ENCODE peak calls at places on chromosomes 1 and 21, in seven cellular contexts. J is spleen, H is HepG2, P is stomach, C is HCT116, E is prostate gland, S is vagina. G is an unnamed sample.

GRCh38 chr1:10555635-10556429 is 81.1 kb downstream of the PEX14 start:
- DNase-seq in C (no peak), E (peak; percentile 30), J (no peak), H (peak; percentile 44), S (no peak), P (no peak), G (no peak)

GRCh38 chr1:216662681-216663080 is 60.5 kb downstream of the ESRRG start:
- DNase-seq in C (no peak), S (no peak), P (no peak), J (no peak), E (no peak), H (no peak), G (no peak)

GRCh38 chr1:155166373-155167165 is 6.5 kb downstream of the KRTCAP2 start:
- DNase-seq in C (no peak), J (peak; percentile 86), H (no peak), E (no peak), S (peak; percentile 77), P (no peak), G (peak; percentile 90)

GRCh38 chr1:109816975-109817535 is 53.3 kb upstream of the EPS8L3 start:
- DNase-seq in S (peak; percentile 87), E (no peak), H (no peak), P (no peak), J (no peak), C (no peak), G (no peak)

GRCh38 chr1:146012703-146013565 is 8.6 kb downstream of the HJV start:
- DNase-seq in H (peak; percentile 63), P (peak; percentile 39), S (no peak), J (no peak), C (peak; percentile 83), E (peak; percentile 61), G (no peak)

GRCh38 chr1:226628624-226629155 is 80.1 kb downstream of the STUM start:
- DNase-seq in S (no peak), E (no peak), C (no peak), H (no peak), P (peak; percentile 39), J (peak; percentile 49), G (no peak)

GRCh38 chr1:22123901-22124404 is 18.9 kb downstream of the WNT4 start:
- DNase-seq in P (no peak), C (no peak), J (peak; percentile 56), E (no peak), H (no peak), S (no peak), G (no peak)

GRCh38 chr1:99963041-99963795 is 6.6 kb upstream of the SLC35A3 start:
- DNase-seq in J (no peak), E (no peak), C (no peak), S (no peak), H (no peak), P (no peak), G (no peak)

GRCh38 chr1:109687641-109688499 is at the start of gene GSTM1:
- DNase-seq in C (no peak), E (no peak), P (peak; percentile 83), H (no peak), S (no peak), J (peak; percentile 93), G (no peak)

GRCh38 chr1:151193304-151193703 is 3.3 kb upstream of the VPS72 start:
- DNase-seq in C (no peak), E (no peak), P (no peak), J (peak; percentile 23), H (no peak), S (no peak), G (no peak)

GRCh38 chr1:18937539-18937938 is 18.9 kb downstream of the IFFO2 start:
- DNase-seq in P (no peak), E (no peak), J (no peak), C (no peak), S (no peak), H (no peak), G (no peak)
- TF ChIP-seq CTCF in P (no peak), E (no peak), J (no peak), C (no peak), S (no peak), H (no peak), G (no peak)

GRCh38 chr1:211606914-211607751 is 28.2 kb upstream of the SLC30A1 start:
- DNase-seq in P (no peak), H (no peak), S (no peak), E (no peak), C (no peak), J (peak; percentile 85), G (no peak)
- TF ChIP-seq POLR2AphosphoS5 in P (no peak), H (no peak), S (no peak), E (no peak), C (no peak), J (peak; percentile 60), G (no peak)

GRCh38 chr1:215523128-215523861 is 43.8 kb upstream of the KCTD3 start:
- DNase-seq in J (no peak), E (no peak), P (no peak), C (peak; percentile 6), S (no peak), H (no peak), G (no peak)
- TF ChIP-seq CTCF in J (no peak), E (peak; percentile 16), P (no peak), C (peak; percentile 29), S (no peak), H (no peak), G (no peak)

GRCh38 chr1:205669341-205670142 is 10.8 kb downstream of the SLC45A3 start:
- DNase-seq in E (no peak), J (peak; percentile 82), C (no peak), H (no peak), S (no peak), P (no peak), G (no peak)
- TF ChIP-seq POLR2AphosphoS5 in E (no peak), J (no peak), C (no peak), H (no peak), S (no peak), P (no peak), G (no peak)

GRCh38 chr1:4694492-4694891 is 40.1 kb downstream of the AJAP1 start:
- DNase-seq in E (no peak), S (no peak), J (no peak), P (no peak), H (no peak), C (no peak), G (no peak)
- TF ChIP-seq CTCF in E (no peak), S (no peak), J (no peak), P (no peak), H (no peak), C (no peak), G (no peak)

GRCh38 chr21:33334191-33334590 is 9.4 kb downstream of the IFNAR1 start:
- DNase-seq in E (no peak), H (no peak), J (no peak), S (no peak), P (no peak), C (no peak), G (no peak)
- TF ChIP-seq POLR2AphosphoS5 in E (no peak), H (no peak), J (no peak), S (no peak), P (no peak), C (no peak), G (no peak)

GRCh38 chr1:224504642-224505041 is 70.0 kb upstream of the WDR26 start:
- DNase-seq in E (no peak), C (no peak), S (no peak), P (no peak), J (no peak), H (no peak), G (no peak)

GRCh38 chr1:224505454-224506093 is 71.0 kb upstream of the WDR26 start:
- DNase-seq in S (no peak), H (no peak), J (no peak), E (no peak), C (no peak), P (no peak), G (no peak)

GRCh38 chr1:224502459-224503160 is 68.0 kb upstream of the WDR26 start:
- DNase-seq in J (no peak), C (no peak), S (no peak), P (peak; percentile 56), E (peak; percentile 66), H (no peak), G (no peak)

GRCh38 chr1:224501836-224502235 is 67.2 kb upstream of the WDR26 start:
- DNase-seq in H (no peak), P (no peak), E (no peak), S (no peak), J (no peak), C (no peak), G (no peak)

DNA sequence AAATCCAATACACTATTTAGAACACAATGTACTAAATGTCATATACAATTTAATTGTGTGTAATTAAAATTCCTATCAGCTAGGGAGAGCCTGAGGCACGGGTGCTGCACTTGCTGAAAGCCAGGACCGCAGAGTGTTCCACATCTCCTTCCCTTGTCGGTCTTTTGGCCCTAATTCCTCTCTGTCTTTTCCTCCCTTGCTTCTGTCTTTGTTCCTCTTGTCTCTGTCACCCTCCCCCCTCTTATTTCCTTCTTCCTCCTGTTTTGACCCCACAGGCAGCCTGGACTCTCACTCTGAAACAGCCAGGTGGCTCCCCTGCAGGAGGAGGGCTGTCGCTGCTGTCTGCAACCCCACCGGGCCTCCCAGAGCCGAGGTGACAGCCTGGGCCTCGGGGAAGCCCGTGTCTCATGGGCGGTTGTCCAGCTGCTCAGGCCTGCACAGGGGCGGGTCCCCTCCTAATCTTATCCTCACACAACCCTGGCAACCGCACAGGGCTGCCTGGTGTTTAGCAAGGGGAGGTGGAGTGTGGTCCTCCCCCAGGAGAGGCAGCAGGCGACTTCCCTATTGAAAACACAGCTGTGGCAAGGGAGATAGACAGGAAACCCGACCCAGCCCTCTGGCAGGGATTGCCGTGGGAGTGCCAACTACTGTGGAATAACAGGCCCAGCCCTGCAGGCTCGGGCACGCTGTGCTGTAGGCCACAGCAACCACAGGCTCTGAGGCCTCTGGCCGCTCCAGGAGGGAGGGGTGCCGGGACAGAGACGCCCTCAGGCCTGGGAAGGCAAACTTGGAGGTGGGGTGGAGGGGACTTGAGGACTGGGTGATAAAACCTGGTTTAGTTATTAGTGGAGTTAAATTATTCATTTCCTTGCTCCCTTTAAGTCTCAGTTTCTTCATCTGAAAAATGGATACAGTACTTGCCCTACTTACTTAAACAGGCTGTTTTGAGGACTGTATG is 68.8 kb upstream of the WDR26 start:
- DNase-seq in E (peak; percentile 96), P (peak; percentile 97), C (no peak), H (peak; percentile 38), S (no peak), J (peak; percentile 88), G (peak; percentile 94)
- TF ChIP-seq CTCF in E (peak; percentile 16), P (no peak), C (no peak), H (peak; percentile 51), S (no peak), J (no peak), G (no peak)

GRCh38 chr1:63981408-63981773 is 207.6 kb downstream of the ROR1 start:
- DNase-seq in J (no peak), S (no peak), C (no peak), E (no peak), P (no peak), H (no peak), G (no peak)
- TF ChIP-seq POLR2AphosphoS5 in J (no peak), S (no peak), C (no peak), E (no peak), P (no peak), H (no peak), G (no peak)

G was measured in esophagus muscularis mucosa.